ENCODE peak calls at places on chromosome 16, in six cellular contexts. C is GM23248, G is endothelial cell of umbilical vein, O is ACHN, X is anterior cingulate cortex, M is ELF-1. T is an unnamed sample.

GRCh38 chr16:54285414-54286066 is 1.0 kb downstream of the IRX3 start:
- DNase-seq in C (peak; percentile 75), G (no peak), O (peak; percentile 52), X (no peak), M (peak; percentile 21), T (peak; percentile 20)

GRCh38 chr16:58042001-58042885 is 16.7 kb downstream of the MMP15 start:
- DNase-seq in C (no peak), G (no peak), O (no peak), X (no peak), M (no peak), T (no peak)

GRCh38 chr16:84563316-84563715 is 54.6 kb downstream of the COTL1 start:
- DNase-seq in C (no peak), G (no peak), O (no peak), X (no peak), M (no peak), T (no peak)

GRCh38 chr16:58197314-58198012 is 443 bp downstream of the CSNK2A2 start:
- DNase-seq in C (peak; percentile 33), G (no peak), O (no peak), X (no peak), M (no peak), T (no peak)

GRCh38 chr16:82701302-82702022 is 74.7 kb downstream of the CDH13 start:
- DNase-seq in C (peak; percentile 36), G (no peak), O (no peak), X (no peak), M (no peak), T (no peak)

GRCh38 chr16:86508947-86509758 is 1.2 kb upstream of the FOXF1 start:
- DNase-seq in C (peak; percentile 86), G (peak; percentile 70), O (peak; percentile 58), X (no peak), M (peak; percentile 76), T (no peak)

GRCh38 chr16:48537909-48538745 is 71.9 kb downstream of the N4BP1 start:
- DNase-seq in C (no peak), G (no peak), O (no peak), X (no peak), M (no peak), T (no peak)

GRCh38 chr16:90048737-90049330 is 28.3 kb downstream of the PRDM7 start:
- DNase-seq in C (no peak), G (no peak), O (no peak), X (no peak), M (no peak), T (no peak)

GRCh38 chr16:12553191-12553590 is 250.5 kb downstream of the CPPED1 start:
- DNase-seq in C (no peak), G (no peak), O (no peak), X (no peak), M (no peak), T (peak; percentile 83)

GRCh38 chr16:86680661-86681439 is 102.5 kb downstream of the FOXL1 start:
- DNase-seq in C (peak; percentile 26), G (peak; percentile 75), O (no peak), X (no peak), M (no peak), T (no peak)

GRCh38 chr16:27365142-27366089 is 36.6 kb upstream of the IL21R start:
- DNase-seq in C (peak; percentile 65), G (peak; percentile 40), O (peak; percentile 59), X (no peak), M (peak; percentile 41), T (no peak)